ENCODE peak calls at places on chromosome 18, in eight cellular contexts. M is skeletal muscle cell; S is psoas muscle; R is C1 segment of cervical spinal cord; E is NCI-H510A treated with DMSO at 0.1 percent for 48 hours; G is spleen; N is stimulated activated CD4-positive, alpha-beta T cell treated with anti-CD3 and anti-CD28 coated beads, Interleukin-4, amount 100 ng/mL, for 1 hour; A is right lobe of liver. K is an unnamed sample.

GRCh38 chr18:44828080-44828479 is 147.4 kb downstream of the SETBP1 start:
- DNase-seq in M (no peak), G (no peak), N (no peak), A (no peak), E (no peak), S (no peak), R (no peak), K (no peak)

GRCh38 chr18:13442451-13442850 is 223.9 kb downstream of the LDLRAD4 start:
- DNase-seq in G (no peak), N (no peak), R (no peak), S (peak), A (no peak), M (no peak), E (no peak), K (no peak)

GRCh38 chr18:45320724-45321123 is 294.6 kb upstream of the SLC14A2 start:
- DNase-seq in N (no peak), G (no peak), A (peak), E (no peak), M (peak), S (no peak), R (no peak), K (no peak)

GRCh38 chr18:14919666-14920065 is 171.7 kb downstream of the ANKRD30B start:
- DNase-seq in S (no peak), G (no peak), N (no peak), A (peak), R (no peak), E (no peak), M (no peak), K (no peak)

GRCh38 chr18:75477913-75478312 is 50.4 kb upstream of the SMIM21 start:
- DNase-seq in E (no peak), S (no peak), M (no peak), G (no peak), N (no peak), A (no peak), R (no peak), K (no peak)

GRCh38 chr18:23943903-23944624 is 70.5 kb upstream of the TTC39C start:
- DNase-seq in M (peak), G (no peak), S (no peak), N (no peak), E (no peak), R (no peak), A (no peak), K (no peak)

GRCh38 chr18:45664824-45665763 is 49.8 kb downstream of the SLC14A2 start:
- DNase-seq in G (no peak), E (peak), N (peak), R (peak), A (peak), M (no peak), S (no peak), K (peak)

GRCh38 chr18:8726281-8726680 is 20.9 kb downstream of the MTCL1 start:
- DNase-seq in M (no peak), A (no peak), R (no peak), S (no peak), N (no peak), E (no peak), G (no peak), K (no peak)

GRCh38 chr18:58225101-58225500 is 181.1 kb downstream of the NEDD4L start:
- DNase-seq in S (no peak), N (peak), M (no peak), A (no peak), G (no peak), R (no peak), E (no peak), K (no peak)